ENCODE peak calls at places on chromosomes 13 and 19, in ten cellular contexts. M is WTC11, O is sigmoid colon, L is chondrocyte, J is keratinocyte, G is upper lobe of right lung, T is GM23338, Q is right lobe of liver, A is heart left ventricle, D is left ventricle myocardium inferior. C is an unnamed sample.
A peak's percentile ranks its signal among the peaks of the same experiment; 100 is the strongest.

GRCh38 chr19:39845621-39846175 is 481 bp downstream of the FBL start:
- DNase-seq in M (no peak), O (no peak), L (no peak), J (no peak), G (peak; percentile 65), T (peak; percentile 62), Q (no peak), A (peak; percentile 36), D (no peak), C (no peak)

GRCh38 chr13:50098693-50099092 is 83.4 kb downstream of the KCNRG start:
- DNase-seq in M (no peak), O (no peak), L (no peak), J (no peak), G (no peak), T (no peak), Q (no peak), A (no peak), D (no peak), C (no peak)

GRCh38 chr13:30097695-30098094 is 209.7 kb downstream of the KATNAL1 start:
- DNase-seq in M (no peak), O (no peak), L (no peak), J (no peak), G (no peak), T (no peak), Q (no peak), A (no peak), D (no peak), C (no peak)

GRCh38 chr19:16447015-16447384 is 24.8 kb downstream of the EPS15L1 start:
- DNase-seq in M (no peak), O (peak; percentile 86), L (no peak), J (no peak), G (peak; percentile 90), T (no peak), Q (peak; percentile 85), A (peak; percentile 90), D (peak; percentile 82), C (no peak)

GRCh38 chr13:106349080-106349841 is 186.2 kb downstream of the EFNB2 start:
- DNase-seq in M (peak; percentile 47), O (no peak), L (no peak), J (peak; percentile 50), G (peak; percentile 69), T (peak; percentile 62), Q (no peak), A (no peak), D (peak; percentile 14), C (peak; percentile 57)

GRCh38 chr19:14555918-14556661 is 15.8 kb downstream of the NDUFB7 start:
- DNase-seq in M (no peak), O (no peak), L (no peak), J (peak; percentile 66), G (no peak), T (no peak), Q (no peak), A (no peak), D (no peak), C (no peak)

GRCh38 chr19:5591476-5591875 is 23.7 kb upstream of the TINCR start:
- DNase-seq in M (no peak), O (no peak), L (peak; percentile 89), J (no peak), G (no peak), T (no peak), Q (no peak), A (no peak), D (no peak), C (no peak)

GRCh38 chr13:42992585-42993122 is 613 bp upstream of the EPSTI1 start:
- DNase-seq in M (no peak), O (no peak), L (no peak), J (no peak), G (no peak), T (no peak), Q (no peak), A (no peak), D (no peak), C (no peak)

DNA sequence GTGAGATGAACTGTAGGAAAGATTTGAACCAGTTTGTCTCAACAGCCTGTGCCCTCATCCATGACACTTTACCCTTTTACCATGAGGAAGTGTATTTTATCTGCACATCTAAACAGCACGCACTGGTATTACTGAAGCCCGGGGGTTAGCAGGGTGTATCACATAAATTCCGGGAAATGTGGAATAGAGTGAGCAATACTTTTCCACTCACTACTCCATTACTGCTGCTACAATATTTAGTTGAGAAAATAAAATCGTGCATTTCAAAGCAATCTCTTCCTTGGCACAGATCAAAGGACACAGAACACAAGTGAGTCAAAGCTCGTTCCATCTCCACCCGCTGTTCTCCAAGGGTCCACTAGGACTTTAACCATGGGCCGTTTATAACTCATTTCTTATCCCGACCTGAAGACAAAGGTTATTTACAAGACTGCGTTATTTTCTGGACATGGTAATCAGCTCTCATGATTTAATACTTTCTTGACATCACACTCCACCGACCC is 35.2 kb downstream of the STK24 start:
- DNase-seq in M (no peak), O (no peak), L (no peak), J (no peak), G (no peak), T (no peak), Q (no peak), A (no peak), D (no peak), C (no peak)
- TF ChIP-seq CTCF in M (no peak), O (no peak), L (peak; percentile 25), J (peak; percentile 7), G (no peak), T (peak; percentile 29), Q (no peak), A (no peak), D (no peak), C (no peak)

GRCh38 chr13:40149611-40150283 is 494.3 kb downstream of the COG6 start:
- DNase-seq in M (no peak), O (peak; percentile 79), L (no peak), J (no peak), G (no peak), T (no peak), Q (no peak), A (no peak), D (no peak), C (no peak)

GRCh38 chr13:40153516-40153915 is 498.1 kb downstream of the COG6 start:
- DNase-seq in M (no peak), O (no peak), L (no peak), J (no peak), G (no peak), T (no peak), Q (no peak), A (peak; percentile 37), D (no peak), C (no peak)

GRCh38 chr13:40155176-40155575 is 499.7 kb downstream of the COG6 start:
- DNase-seq in M (no peak), O (no peak), L (no peak), J (no peak), G (no peak), T (no peak), Q (no peak), A (no peak), D (no peak), C (no peak)

GRCh38 chr13:40152904-40153303 is 497.4 kb downstream of the COG6 start:
- DNase-seq in M (no peak), O (no peak), L (no peak), J (no peak), G (no peak), T (no peak), Q (no peak), A (no peak), D (no peak), C (no peak)

GRCh38 chr13:40152145-40152544 is 496.7 kb downstream of the COG6 start:
- DNase-seq in M (no peak), O (no peak), L (no peak), J (no peak), G (no peak), T (no peak), Q (no peak), A (no peak), D (no peak), C (no peak)
- TF ChIP-seq CTCF in M (no peak), O (no peak), L (peak; percentile 43), J (no peak), G (no peak), T (no peak), Q (no peak), A (no peak), D (no peak), C (no peak)

GRCh38 chr19:45175663-45176345 is 2.2 kb downstream of the TRAPPC6A start:
- DNase-seq in M (no peak), O (no peak), L (no peak), J (no peak), G (no peak), T (no peak), Q (no peak), A (no peak), D (no peak), C (no peak)

GRCh38 chr19:45177817-45178261 is at the start of gene TRAPPC6A:
- DNase-seq in M (peak; percentile 36), O (no peak), L (no peak), J (peak; percentile 66), G (no peak), T (peak; percentile 64), Q (no peak), A (no peak), D (no peak), C (no peak)

GRCh38 chr19:45179848-45180370 is 1.3 kb downstream of the BLOC1S3 start:
- DNase-seq in M (no peak), O (no peak), L (no peak), J (no peak), G (no peak), T (no peak), Q (no peak), A (no peak), D (no peak), C (no peak)

GRCh38 chr19:45179063-45179847 is 671 bp downstream of the BLOC1S3 start:
- DNase-seq in M (no peak), O (no peak), L (no peak), J (no peak), G (peak; percentile 81), T (no peak), Q (peak; percentile 70), A (peak; percentile 51), D (no peak), C (peak; percentile 85)

DNA sequence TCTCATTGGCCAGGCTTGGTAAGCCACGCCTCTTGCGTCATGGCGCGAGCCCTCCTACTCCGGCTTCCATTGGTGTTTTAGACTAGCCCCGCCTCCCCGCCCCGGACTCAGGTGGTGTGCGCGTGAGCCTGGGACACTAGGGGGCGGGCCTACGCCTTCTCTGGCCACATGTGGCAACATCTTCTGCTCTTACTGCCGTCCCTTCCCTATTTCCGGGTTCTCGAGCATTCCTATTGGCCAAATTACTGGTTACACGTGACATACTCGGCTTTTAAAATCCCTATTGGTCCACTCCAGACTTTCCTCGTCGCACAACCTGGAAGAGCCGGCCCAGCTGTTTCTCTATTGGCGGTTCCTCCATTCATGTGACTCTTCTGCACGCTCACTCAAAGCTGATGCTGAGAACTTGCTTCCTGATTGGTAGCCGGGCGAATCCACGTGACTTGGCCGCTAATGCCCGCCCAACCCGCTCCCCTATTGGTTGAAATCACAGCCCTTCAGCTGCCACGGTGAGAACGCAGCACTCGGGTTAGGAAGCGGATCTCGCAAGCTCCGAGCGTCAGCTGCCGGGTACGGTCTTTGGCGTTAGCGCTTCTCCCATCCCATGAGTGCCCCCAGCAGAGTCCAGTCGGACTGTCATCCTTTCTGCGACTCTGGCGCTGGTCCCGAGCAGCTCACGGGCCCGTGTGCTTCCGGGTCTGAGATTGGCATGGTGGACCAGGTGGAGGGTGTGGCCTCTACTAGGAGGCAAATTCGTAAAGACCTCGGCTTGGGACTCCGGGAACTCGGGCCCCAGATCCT is at the start of gene BLOC1S3:
- DNase-seq in M (peak; percentile 100), O (peak; percentile 100), L (peak; percentile 100), J (peak; percentile 100), G (peak; percentile 100), T (peak; percentile 100), Q (peak; percentile 100), A (peak; percentile 100), D (peak; percentile 100), C (peak; percentile 100)
- TF ChIP-seq CTCF in M (peak; percentile 38), O (no peak), L (peak; percentile 75), J (peak; percentile 40), G (peak; percentile 49), T (peak; percentile 25), Q (peak; percentile 62), A (peak; percentile 46), D (peak; percentile 54), C (no peak)

DNA sequence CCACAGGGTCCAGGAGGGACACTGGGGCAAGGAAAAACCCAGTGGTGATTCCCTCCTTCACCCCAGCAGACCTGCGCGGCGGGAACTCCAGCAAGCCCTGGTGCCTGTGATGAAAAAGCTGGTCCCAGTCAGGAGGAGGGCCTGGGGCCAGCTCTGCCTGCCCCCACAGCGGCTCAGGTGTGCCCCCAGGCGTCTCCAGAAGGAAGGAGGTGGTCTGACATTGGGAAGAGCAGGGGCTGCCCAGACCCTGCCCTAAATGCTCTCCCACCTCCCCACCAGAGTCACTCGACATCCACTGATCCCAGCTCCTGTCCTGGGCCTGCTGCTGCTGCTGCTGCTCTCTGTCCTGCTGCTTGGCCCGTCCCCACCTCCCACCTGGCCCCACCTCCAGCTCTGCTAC is 6.2 kb downstream of the PTH2 start:
- DNase-seq in M (peak; percentile 70), O (no peak), L (no peak), J (no peak), G (no peak), T (no peak), Q (no peak), A (no peak), D (no peak), C (no peak)
- TF ChIP-seq CTCF in M (no peak), O (no peak), L (no peak), J (no peak), G (no peak), T (peak; percentile 35), Q (no peak), A (no peak), D (no peak), C (no peak)

C was measured in pancreas.